ENCODE peak calls at places on chromosomes 5 and 9, in ten cellular contexts. M, F, V, R, Z, J, I, Q, T and W are unnamed samples.
A peak's percentile ranks its signal among the peaks of the same experiment; 100 is the strongest.

GRCh38 chr5:154860123-154860522 is 1.7 kb downstream of the CNOT8 start:
- DNase-seq in M (peak; percentile 58), F (peak; percentile 47), V (peak; percentile 67), R (peak; percentile 32), Z (peak; percentile 25), J (peak; percentile 54), I (no peak), Q (peak; percentile 17), T (no peak), W (peak; percentile 56)

GRCh38 chr5:57368010-57368409 is 114.6 kb downstream of the ACTBL2 start:
- DNase-seq in M (no peak), F (peak; percentile 31), V (no peak), R (no peak), Z (no peak), J (no peak), I (no peak), Q (no peak), T (no peak), W (peak; percentile 15)

GRCh38 chr5:149265559-149265958 is 6.1 kb upstream of the AFAP1L1 start:
- DNase-seq in M (no peak), F (peak; percentile 46), V (peak; percentile 44), R (no peak), Z (no peak), J (peak; percentile 64), I (no peak), Q (peak; percentile 79), T (peak; percentile 16), W (peak; percentile 30)

GRCh38 chr9:131727184-131727785 is 12.6 kb downstream of the RAPGEF1 start:
- DNase-seq in M (no peak), F (peak; percentile 84), V (no peak), R (no peak), Z (no peak), J (peak; percentile 43), I (no peak), Q (peak; percentile 87), T (peak; percentile 35), W (peak; percentile 71)

GRCh38 chr5:122751293-122751753 is 23.6 kb upstream of the SNX2 start:
- DNase-seq in M (no peak), F (peak; percentile 96), V (peak; percentile 80), R (no peak), Z (no peak), J (peak; percentile 21), I (no peak), Q (peak; percentile 66), T (peak; percentile 77), W (peak; percentile 69)

GRCh38 chr5:146704949-146705665 is 173.4 kb downstream of the PPP2R2B start:
- DNase-seq in M (no peak), F (peak; percentile 16), V (no peak), R (no peak), Z (no peak), J (no peak), I (no peak), Q (no peak), T (no peak), W (peak; percentile 48)

GRCh38 chr5:159034083-159034824 is 65.5 kb downstream of the EBF1 start:
- DNase-seq in M (no peak), F (no peak), V (no peak), R (no peak), Z (peak; percentile 43), J (no peak), I (no peak), Q (no peak), T (no peak), W (no peak)

GRCh38 chr9:12956261-12956660 is 181.4 kb downstream of the LURAP1L start:
- DNase-seq in M (no peak), F (no peak), V (peak; percentile 68), R (no peak), Z (no peak), J (no peak), I (no peak), Q (no peak), T (peak; percentile 16), W (no peak)

GRCh38 chr5:139671096-139671841 is 23.1 kb downstream of the CXXC5 start:
- DNase-seq in M (no peak), F (peak; percentile 66), V (no peak), R (peak; percentile 52), Z (peak; percentile 49), J (no peak), I (no peak), Q (peak; percentile 98), T (no peak), W (no peak)

GRCh38 chr5:101838329-101838964 is 457.6 kb downstream of the SLCO4C1 start:
- DNase-seq in M (no peak), F (no peak), V (no peak), R (no peak), Z (no peak), J (peak; percentile 58), I (no peak), Q (no peak), T (peak; percentile 23), W (peak; percentile 56)

DNA sequence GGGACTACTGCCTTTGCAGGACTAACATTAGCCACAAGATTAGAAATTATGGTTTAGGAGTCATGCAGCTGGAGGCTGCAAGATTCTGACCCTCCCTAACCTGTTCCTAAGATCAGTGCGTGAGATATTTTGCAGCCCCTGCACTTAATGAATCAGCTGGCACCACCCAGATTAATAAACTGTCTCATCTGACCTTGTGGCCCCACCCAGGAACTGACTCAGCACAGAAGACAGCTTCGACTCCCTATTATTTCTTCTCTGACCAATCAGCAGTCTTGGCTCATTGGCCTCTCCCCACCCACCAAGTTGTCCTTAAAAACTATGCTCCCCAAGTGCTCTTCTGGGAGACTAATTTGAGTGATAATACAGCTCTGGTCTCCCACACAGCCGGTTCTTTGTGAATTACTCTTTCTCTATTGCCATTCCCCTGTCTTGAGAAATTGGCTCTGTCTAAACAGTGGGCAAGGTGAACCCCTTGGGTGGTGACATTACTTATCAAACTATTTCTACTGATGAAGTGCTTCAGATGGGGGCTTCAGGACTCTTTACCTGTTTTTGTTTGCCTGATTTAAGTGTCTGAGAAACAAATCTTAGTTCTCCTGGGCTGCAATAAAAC is 17.0 kb downstream of the CTSL start:
- DNase-seq in M (no peak), F (peak; percentile 58), V (no peak), R (no peak), Z (no peak), J (peak; percentile 21), I (no peak), Q (no peak), T (no peak), W (no peak)
- H2AFZ ChIP-seq in M (no peak overlapping the region), F (peak overlapping the region; percentile 36), V (no peak overlapping the region), R (no peak overlapping the region), Z (no peak overlapping the region), J (no peak overlapping the region), I (no peak overlapping the region), Q (no peak overlapping the region), T (no peak overlapping the region), W (no peak overlapping the region)

DNA sequence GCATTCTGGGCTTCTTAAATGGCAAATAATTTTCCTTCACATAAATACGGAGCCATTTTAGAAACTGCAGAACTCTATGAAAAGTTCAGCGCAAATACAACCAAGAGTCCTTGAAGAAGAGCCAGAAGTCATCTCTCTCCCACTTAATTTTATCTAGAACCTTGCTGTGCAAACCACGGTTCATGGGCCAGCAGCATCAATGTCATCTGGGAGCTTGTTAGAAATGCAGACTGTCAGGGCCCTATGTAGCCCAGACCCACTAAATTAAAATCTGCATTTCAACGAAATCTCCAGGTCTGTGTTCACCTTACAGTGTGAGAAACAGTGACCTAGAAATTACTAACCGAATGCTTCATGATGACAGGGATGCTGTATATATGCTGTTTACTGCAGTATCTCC is 12.2 kb downstream of the EFNA5 start:
- DNase-seq in M (no peak), F (no peak), V (no peak), R (no peak), Z (no peak), J (no peak), I (no peak), Q (no peak), T (no peak), W (no peak)
- H3K4me2 ChIP-seq in M (no peak overlapping the region), F (no peak overlapping the region), V (no peak overlapping the region), R (no peak overlapping the region), Z (peak overlapping the region; percentile 56), J (no peak overlapping the region), I (no peak overlapping the region), Q (no peak overlapping the region), T (no peak overlapping the region), W (no peak overlapping the region)

DNA sequence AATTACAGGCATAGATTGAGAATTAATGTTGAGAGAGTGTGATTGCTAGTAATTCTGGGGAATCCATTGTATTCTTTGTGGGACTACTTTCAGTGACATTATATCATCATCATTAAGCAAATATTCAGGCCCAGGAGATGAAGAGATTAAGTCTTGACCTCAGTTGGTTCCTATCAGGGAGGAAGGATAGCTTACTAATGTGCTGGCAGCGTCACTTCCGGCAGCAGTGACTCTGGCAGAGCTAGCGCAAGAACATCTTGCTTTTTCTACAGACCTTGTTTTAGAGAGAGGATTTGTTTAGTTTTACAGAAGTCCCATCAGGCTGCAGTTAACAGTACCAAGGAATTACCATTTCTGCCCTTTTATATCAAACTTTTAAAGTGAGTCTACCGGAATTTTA is 20.3 kb downstream of the OSTF1 start:
- DNase-seq in M (no peak), F (no peak), V (no peak), R (no peak), Z (no peak), J (peak; percentile 56), I (no peak), Q (no peak), T (no peak), W (peak; percentile 64)
- H2AFZ ChIP-seq in M (no peak overlapping the region), F (no peak overlapping the region), V (no peak overlapping the region), R (no peak overlapping the region), Z (no peak overlapping the region), J (peak overlapping the region; percentile 13), I (no peak overlapping the region), Q (no peak overlapping the region), T (no peak overlapping the region), W (no peak overlapping the region)

DNA sequence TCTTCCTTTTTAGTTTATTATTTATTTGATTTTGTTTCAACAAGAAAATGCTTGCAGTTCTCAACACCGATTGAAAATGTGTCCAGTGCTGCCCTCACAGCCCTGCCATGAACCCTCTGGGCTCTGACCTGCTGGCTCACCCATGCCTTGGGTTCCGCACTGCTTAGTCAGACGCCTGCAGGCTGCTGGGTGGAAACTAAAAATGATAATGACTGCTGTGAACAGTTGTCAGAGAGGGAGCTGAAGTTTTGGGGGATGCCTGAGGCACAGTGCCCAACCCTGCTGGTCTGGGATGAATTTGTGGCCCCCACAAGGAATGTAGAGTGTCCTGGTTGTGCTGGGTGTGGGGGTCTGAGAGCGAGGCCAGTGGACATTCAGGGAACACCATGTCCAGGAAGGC is 22.2 kb upstream of the CFAP157 start:
- DNase-seq in M (no peak), F (peak; percentile 24), V (peak; percentile 69), R (no peak), Z (no peak), J (peak; percentile 19), I (no peak), Q (peak; percentile 96), T (no peak), W (peak; percentile 35)
- H3K4me2 ChIP-seq in M (no peak overlapping the region), F (no peak overlapping the region), V (peak overlapping the region; percentile 38), R (no peak overlapping the region), Z (no peak overlapping the region), J (no peak overlapping the region), I (peak overlapping the region; percentile 11), Q (peak overlapping the region; percentile 69), T (no peak overlapping the region), W (peak overlapping the region; percentile 60)

DNA sequence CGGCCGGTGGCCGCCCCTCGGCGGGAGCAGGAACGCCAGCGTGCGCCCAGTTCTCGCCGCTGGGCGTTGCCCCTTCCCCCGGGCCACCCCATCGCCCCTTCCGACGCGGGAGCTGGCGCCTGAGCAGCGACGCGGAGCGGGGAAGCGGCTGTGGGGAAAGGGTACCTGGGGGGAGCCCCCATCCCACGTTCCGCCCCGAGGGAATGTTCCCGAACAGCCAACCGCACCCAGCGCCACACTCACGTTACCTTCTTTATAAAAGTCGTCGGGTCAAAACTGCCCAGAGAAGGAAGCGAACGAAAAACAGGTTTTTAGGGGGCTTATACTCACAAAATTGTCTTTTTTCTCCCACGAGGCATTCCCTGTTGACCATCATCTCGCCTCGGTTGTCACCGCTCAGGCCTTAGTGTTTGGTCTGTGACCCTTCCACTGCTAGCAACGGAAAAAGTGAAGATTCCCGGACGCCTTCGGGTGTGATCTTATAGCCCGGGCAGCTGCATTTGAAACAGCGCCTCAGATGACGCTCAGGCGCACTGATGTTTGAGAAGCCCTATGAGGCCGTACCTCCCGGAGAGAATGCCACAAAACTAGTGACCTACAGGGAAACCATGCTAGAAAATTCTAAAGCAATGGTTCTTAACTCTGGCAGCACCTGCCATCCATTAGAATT is 472 bp upstream of the GOLM1 start:
- DNase-seq in M (no peak), F (peak; percentile 14), V (no peak), R (no peak), Z (peak; percentile 56), J (peak; percentile 57), I (peak; percentile 57), Q (peak; percentile 94), T (peak; percentile 76), W (peak; percentile 47)
- H2AFZ ChIP-seq in M (no peak overlapping the region), F (peak overlapping the region; percentile 99), V (peak overlapping the region; percentile 87), R (no peak overlapping the region), Z (peak overlapping the region; percentile 95), J (peak overlapping the region; percentile 78), I (peak overlapping the region; percentile 46), Q (peak overlapping the region; percentile 97), T (peak overlapping the region; percentile 98), W (peak overlapping the region; percentile 89)